ENCODE peak calls at places on chromosomes 13 and 19, in five cellular contexts. One of them, this sample, is unnamed.
A peak's percentile ranks its signal among the peaks of the same experiment; 100 is the strongest.

GRCh38 chr19:28169168-28169862 is 1043.6 kb downstream of the UQCRFS1 start:
- DNase-seq in OCI-LY7: no peak
- DNase-seq in cardiac fibroblast: no peak
- DNase-seq in IMR-90: no peak
- DNase-seq in esophagus squamous epithelium: no peak
- DNase-seq in this sample: no peak

GRCh38 chr19:11064831-11065303 is 24.4 kb upstream of the LDLR start:
- DNase-seq in OCI-LY7: no peak
- DNase-seq in cardiac fibroblast: peak; percentile 43
- DNase-seq in IMR-90: no peak
- DNase-seq in esophagus squamous epithelium: no peak
- DNase-seq in this sample: no peak

GRCh38 chr19:33868076-33868735 is 71.5 kb downstream of the KCTD15 start:
- DNase-seq in OCI-LY7: no peak
- DNase-seq in cardiac fibroblast: no peak
- DNase-seq in IMR-90: no peak
- DNase-seq in esophagus squamous epithelium: no peak
- DNase-seq in this sample: no peak

GRCh38 chr13:30045916-30046704 is 195.7 kb upstream of the UBL3 start:
- DNase-seq in OCI-LY7: no peak
- DNase-seq in cardiac fibroblast: peak; percentile 14
- DNase-seq in IMR-90: peak; percentile 88
- DNase-seq in esophagus squamous epithelium: no peak
- DNase-seq in this sample: no peak

GRCh38 chr13:78239681-78240080 is 321.1 kb upstream of the EDNRB start:
- DNase-seq in OCI-LY7: no peak
- DNase-seq in cardiac fibroblast: no peak
- DNase-seq in IMR-90: peak; percentile 1
- DNase-seq in esophagus squamous epithelium: no peak
- DNase-seq in this sample: no peak

GRCh38 chr19:13401388-13401787 is 104.9 kb downstream of the CACNA1A start:
- DNase-seq in OCI-LY7: peak; percentile 27
- DNase-seq in cardiac fibroblast: peak; percentile 52
- DNase-seq in IMR-90: peak; percentile 46
- DNase-seq in esophagus squamous epithelium: no peak
- DNase-seq in this sample: no peak

GRCh38 chr19:10315335-10316214 is at the start of gene FDX2:
- DNase-seq in OCI-LY7: peak; percentile 86
- DNase-seq in cardiac fibroblast: peak; percentile 81
- DNase-seq in IMR-90: peak; percentile 67
- DNase-seq in esophagus squamous epithelium: no peak
- DNase-seq in this sample: peak; percentile 59

GRCh38 chr13:32894589-32895001 is 121.6 kb upstream of the KL start:
- DNase-seq in OCI-LY7: no peak
- DNase-seq in cardiac fibroblast: peak; percentile 63
- DNase-seq in IMR-90: peak; percentile 74
- DNase-seq in esophagus squamous epithelium: no peak
- DNase-seq in this sample: no peak

GRCh38 chr19:58468216-58468839 is 1.4 kb downstream of the ZNF324 start:
- DNase-seq in OCI-LY7: no peak
- DNase-seq in cardiac fibroblast: no peak
- DNase-seq in IMR-90: peak; percentile 9
- DNase-seq in esophagus squamous epithelium: no peak
- DNase-seq in this sample: no peak

GRCh38 chr19:7565332-7565731 is 29.8 kb downstream of the PNPLA6 start:
- DNase-seq in OCI-LY7: no peak
- DNase-seq in cardiac fibroblast: no peak
- DNase-seq in IMR-90: no peak
- DNase-seq in esophagus squamous epithelium: no peak
- DNase-seq in this sample: no peak

GRCh38 chr19:28578786-28579505 is 634.0 kb downstream of the UQCRFS1 start:
- DNase-seq in OCI-LY7: no peak
- DNase-seq in cardiac fibroblast: no peak
- DNase-seq in IMR-90: no peak
- DNase-seq in esophagus squamous epithelium: no peak
- DNase-seq in this sample: no peak

GRCh38 chr19:12880551-12881171 is 588 bp downstream of the DNASE2 start:
- DNase-seq in OCI-LY7: peak; percentile 72
- DNase-seq in cardiac fibroblast: peak; percentile 38
- DNase-seq in IMR-90: peak; percentile 6
- DNase-seq in esophagus squamous epithelium: no peak
- DNase-seq in this sample: no peak

GRCh38 chr19:6489278-6490061 is 7.9 kb upstream of the DENND1C start:
- DNase-seq in OCI-LY7: peak; percentile 79
- DNase-seq in cardiac fibroblast: no peak
- DNase-seq in IMR-90: no peak
- DNase-seq in esophagus squamous epithelium: no peak
- DNase-seq in this sample: peak; percentile 57

GRCh38 chr13:51478418-51479198 is 25.8 kb upstream of the INTS6 start:
- DNase-seq in OCI-LY7: no peak
- DNase-seq in cardiac fibroblast: no peak
- DNase-seq in IMR-90: no peak
- DNase-seq in esophagus squamous epithelium: no peak
- DNase-seq in this sample: no peak

GRCh38 chr13:111948811-111949210 is 118.1 kb upstream of the SOX1 start:
- DNase-seq in OCI-LY7: no peak
- DNase-seq in cardiac fibroblast: no peak
- DNase-seq in IMR-90: no peak
- DNase-seq in esophagus squamous epithelium: no peak
- DNase-seq in this sample: no peak

GRCh38 chr13:36212789-36213188 is 1.6 kb downstream of the SOHLH2 start:
- DNase-seq in OCI-LY7: no peak
- DNase-seq in cardiac fibroblast: no peak
- DNase-seq in IMR-90: no peak
- DNase-seq in esophagus squamous epithelium: no peak
- DNase-seq in this sample: no peak

GRCh38 chr13:104204177-104204576 is 1138.0 kb upstream of the SLC10A2 start:
- DNase-seq in OCI-LY7: no peak
- DNase-seq in cardiac fibroblast: no peak
- DNase-seq in IMR-90: no peak
- DNase-seq in esophagus squamous epithelium: no peak
- DNase-seq in this sample: no peak

GRCh38 chr13:42574011-42574410 is at the start of gene TNFSF11:
- DNase-seq in OCI-LY7: no peak
- DNase-seq in cardiac fibroblast: peak; percentile 10
- DNase-seq in IMR-90: no peak
- DNase-seq in esophagus squamous epithelium: no peak
- DNase-seq in this sample: no peak

GRCh38 chr13:40190656-40191100 is 475.8 kb downstream of the FOXO1 start:
- DNase-seq in OCI-LY7: peak; percentile 91
- DNase-seq in cardiac fibroblast: peak; percentile 85
- DNase-seq in IMR-90: peak; percentile 12
- DNase-seq in esophagus squamous epithelium: peak; percentile 19
- DNase-seq in this sample: no peak

GRCh38 chr19:18010149-18010548 is 2.2 kb downstream of the ARRDC2 start:
- DNase-seq in OCI-LY7: no peak
- DNase-seq in cardiac fibroblast: no peak
- DNase-seq in IMR-90: no peak
- DNase-seq in esophagus squamous epithelium: no peak
- DNase-seq in this sample: no peak

GRCh38 chr19:18007605-18007938 is 398 bp upstream of the ARRDC2 start:
- DNase-seq in OCI-LY7: no peak
- DNase-seq in cardiac fibroblast: no peak
- DNase-seq in IMR-90: no peak
- DNase-seq in esophagus squamous epithelium: no peak
- DNase-seq in this sample: no peak

GRCh38 chr19:18007939-18008673 is at the start of gene ARRDC2:
- DNase-seq in OCI-LY7: peak; percentile 96
- DNase-seq in cardiac fibroblast: peak; percentile 95
- DNase-seq in IMR-90: peak; percentile 87
- DNase-seq in esophagus squamous epithelium: peak; percentile 75
- DNase-seq in this sample: peak; percentile 57

GRCh38 chr19:18009412-18010066 is 1.6 kb downstream of the ARRDC2 start:
- DNase-seq in OCI-LY7: no peak
- DNase-seq in cardiac fibroblast: no peak
- DNase-seq in IMR-90: peak; percentile 17
- DNase-seq in esophagus squamous epithelium: no peak
- DNase-seq in this sample: no peak

DNA sequence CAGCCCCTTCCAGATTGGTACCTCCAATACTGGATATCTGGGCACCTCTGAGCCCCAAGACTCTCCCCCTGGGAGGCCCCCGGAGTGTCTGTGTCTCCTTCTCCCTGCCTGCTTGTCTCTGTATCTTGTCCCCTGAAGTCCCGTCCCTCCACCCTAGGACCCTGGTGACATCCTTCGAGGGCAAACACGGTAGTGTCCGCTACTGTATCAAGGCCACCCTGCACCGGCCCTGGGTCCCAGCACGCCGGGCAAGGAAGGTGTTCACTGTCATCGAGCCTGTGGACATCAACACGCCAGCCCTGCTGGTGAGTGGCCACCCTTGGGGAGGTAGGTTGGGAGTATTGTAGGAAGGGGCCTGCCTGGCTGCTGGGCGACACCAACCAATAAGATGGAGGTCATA is 844 bp downstream of the ARRDC2 start:
- DNase-seq in OCI-LY7: no peak
- DNase-seq in cardiac fibroblast: no peak
- DNase-seq in IMR-90: no peak
- DNase-seq in esophagus squamous epithelium: no peak
- DNase-seq in this sample: no peak
- H3K4me3 ChIP-seq in OCI-LY7: no peak overlapping the region
- H3K4me3 ChIP-seq in cardiac fibroblast: peak overlapping the region; percentile 59
- H3K4me3 ChIP-seq in IMR-90: no peak overlapping the region
- H3K4me3 ChIP-seq in esophagus squamous epithelium: peak overlapping the region; percentile 58
- H3K4me3 ChIP-seq in this sample: no peak overlapping the region

GRCh38 chr19:46850228-46851203 is at the start of gene AP2S1:
- DNase-seq in OCI-LY7: peak; percentile 98
- DNase-seq in cardiac fibroblast: peak; percentile 100
- DNase-seq in IMR-90: peak; percentile 99
- DNase-seq in esophagus squamous epithelium: peak; percentile 89
- DNase-seq in this sample: peak; percentile 97
- TF ChIP-seq CTCF in OCI-LY7: no peak
- TF ChIP-seq CTCF in cardiac fibroblast: no peak
- TF ChIP-seq CTCF in IMR-90: no peak
- TF ChIP-seq CTCF in esophagus squamous epithelium: peak; percentile 14
- TF ChIP-seq CTCF in this sample: no peak

DNA sequence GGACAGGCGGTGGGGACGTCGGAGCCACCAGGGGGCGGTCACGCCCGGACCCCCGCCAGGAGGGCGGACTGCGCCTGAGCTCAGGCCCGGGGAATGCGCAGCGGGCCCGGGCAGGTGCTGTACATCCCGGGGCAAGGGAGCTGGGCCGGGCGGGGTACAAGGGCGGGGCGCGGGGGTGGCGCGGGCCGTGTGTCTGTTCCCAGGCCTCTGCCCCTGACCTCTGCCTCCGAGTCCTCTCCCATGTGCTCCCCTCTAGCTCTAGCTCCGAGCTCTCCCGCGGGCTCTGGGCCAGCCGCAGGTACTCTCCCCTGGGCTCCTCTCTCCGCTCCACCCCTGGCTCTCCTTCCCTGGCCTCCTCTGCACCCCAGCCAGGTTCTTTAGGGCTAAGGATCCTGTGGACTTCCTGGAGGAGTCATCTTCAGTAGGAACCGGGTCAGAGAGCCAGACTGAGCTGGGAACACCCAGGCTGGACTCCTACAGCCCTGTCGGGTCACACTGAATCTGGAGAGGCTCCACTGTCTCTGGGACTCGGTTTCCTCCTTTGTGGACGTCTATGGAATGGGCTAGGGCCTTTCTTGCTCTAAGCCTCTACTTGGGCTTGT is 2.3 kb downstream of the PPP1R13L start:
- DNase-seq in OCI-LY7: no peak
- DNase-seq in cardiac fibroblast: peak; percentile 36
- DNase-seq in IMR-90: no peak
- DNase-seq in esophagus squamous epithelium: no peak
- DNase-seq in this sample: no peak
- H3K4me3 ChIP-seq in OCI-LY7: no peak overlapping the region
- H3K4me3 ChIP-seq in cardiac fibroblast: peak overlapping the region; percentile 26
- H3K4me3 ChIP-seq in IMR-90: no peak overlapping the region
- H3K4me3 ChIP-seq in esophagus squamous epithelium: peak overlapping the region; percentile 81
- H3K4me3 ChIP-seq in this sample: no peak overlapping the region

DNA sequence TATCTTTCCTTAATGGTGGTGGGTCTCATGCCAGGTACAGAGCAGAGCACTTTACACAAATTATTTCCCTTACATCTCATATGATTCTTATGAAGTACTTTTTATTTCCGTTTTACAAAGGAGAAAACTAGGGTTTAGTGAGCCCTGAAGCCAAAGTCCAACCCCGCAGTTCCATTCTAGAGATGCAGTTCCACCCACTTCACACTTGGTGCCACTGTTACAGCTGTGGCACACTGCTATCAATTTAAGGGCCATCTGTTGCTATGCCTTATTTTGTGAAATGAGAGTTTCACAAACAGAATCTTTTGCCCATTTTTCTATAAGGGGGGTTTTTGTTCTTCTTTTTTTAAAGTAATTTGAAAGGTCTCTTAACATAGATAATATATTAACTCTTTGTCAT is 12.9 kb downstream of the MIPEP start:
- DNase-seq in OCI-LY7: peak; percentile 19
- DNase-seq in cardiac fibroblast: peak; percentile 31
- DNase-seq in IMR-90: peak; percentile 23
- DNase-seq in esophagus squamous epithelium: no peak
- DNase-seq in this sample: no peak
- TF ChIP-seq CTCF in OCI-LY7: peak; percentile 70
- TF ChIP-seq CTCF in cardiac fibroblast: peak; percentile 51
- TF ChIP-seq CTCF in IMR-90: peak; percentile 49
- TF ChIP-seq CTCF in esophagus squamous epithelium: peak; percentile 24
- TF ChIP-seq CTCF in this sample: peak; percentile 40

This sample was measured in GM12864.